ENCODE peak calls at places on chromosome X, in seven cellular contexts. T, O, H, S, V, X and R are unnamed samples.
A peak's percentile ranks its signal among the peaks of the same experiment; 100 is the strongest.

GRCh38 chrX:123590842-123591491 is 141.9 kb downstream of the THOC2 start:
- DNase-seq in X (no peak), S (no peak), T (peak; percentile 94), O (no peak), V (peak; percentile 38), H (no peak), R (peak; percentile 78)

GRCh38 chrX:15600071-15600470 is 689 bp downstream of the ACE2 start:
- DNase-seq in V (no peak), X (no peak), H (no peak), S (no peak), O (no peak), T (peak; percentile 60), R (peak; percentile 50)

GRCh38 chrX:120090208-120090607 is 12.7 kb upstream of the RHOXF2B start:
- DNase-seq in H (no peak), T (no peak), X (no peak), V (no peak), S (no peak), O (no peak), R (no peak)

GRCh38 chrX:45165726-45166125 is 35.0 kb downstream of the DIPK2B start:
- DNase-seq in V (no peak), S (no peak), H (no peak), X (no peak), T (no peak), O (no peak), R (no peak)

GRCh38 chrX:129738466-129739308 is at the start of gene XPNPEP2:
- DNase-seq in T (no peak), V (no peak), H (no peak), O (no peak), X (no peak), S (no peak), R (no peak)

GRCh38 chrX:12997898-12998687 is 23.2 kb downstream of the TMSB4X start:
- DNase-seq in X (peak; percentile 28), H (no peak), T (no peak), O (no peak), V (no peak), S (peak; percentile 5), R (no peak)

GRCh38 chrX:118603981-118604380 is 108.4 kb downstream of the DOCK11 start:
- DNase-seq in T (peak; percentile 39), S (peak; percentile 16), X (no peak), H (peak; percentile 35), O (peak; percentile 35), V (peak; percentile 63), R (peak; percentile 70)

GRCh38 chrX:74514384-74514783 is 93.1 kb downstream of the SLC16A2 start:
- DNase-seq in V (no peak), O (no peak), S (no peak), T (peak; percentile 66), H (no peak), X (no peak), R (peak; percentile 28)

GRCh38 chrX:110448459-110448858 is 89.8 kb downstream of the RTL9 start:
- DNase-seq in S (no peak), O (no peak), T (no peak), X (no peak), V (no peak), H (no peak), R (no peak)

GRCh38 chrX:9429767-9430166 is 35.1 kb upstream of the TBL1X start:
- DNase-seq in T (no peak), O (no peak), S (no peak), H (no peak), V (no peak), X (no peak), R (no peak)

GRCh38 chrX:126552313-126553022 is at the start of gene DCAF12L1:
- DNase-seq in S (peak; percentile 30), V (no peak), T (no peak), O (no peak), X (no peak), H (no peak), R (no peak)

GRCh38 chrX:54411732-54412131 is 28.5 kb upstream of the TSR2 start:
- DNase-seq in T (no peak), H (no peak), X (no peak), S (no peak), O (no peak), V (no peak), R (no peak)

GRCh38 chrX:118627084-118627758 is 100.2 kb upstream of the IL13RA1 start:
- DNase-seq in S (no peak), X (no peak), H (no peak), O (no peak), V (peak; percentile 6), T (peak; percentile 11), R (peak; percentile 30)

GRCh38 chrX:140918398-140919043 is 83.9 kb upstream of the SPANXB1 start:
- DNase-seq in X (peak; percentile 1), S (peak; percentile 30), O (peak; percentile 25), H (peak; percentile 6), V (peak; percentile 57), T (peak; percentile 75), R (peak; percentile 86)

GRCh38 chrX:151000901-151001301 is 17.8 kb downstream of the HMGB3 start:
- DNase-seq in S (no peak), H (no peak), T (no peak), V (no peak), X (no peak), O (no peak), R (no peak)

GRCh38 chrX:31545726-31546125 is 473.9 kb upstream of the FTHL17 start:
- DNase-seq in T (no peak), X (no peak), H (no peak), V (peak; percentile 47), S (no peak), O (no peak), R (peak; percentile 42)

GRCh38 chrX:115892787-115893671 is 277.5 kb upstream of the AGTR2 start:
- DNase-seq in V (peak; percentile 10), O (peak; percentile 67), T (peak; percentile 92), H (peak; percentile 90), X (peak; percentile 17), S (no peak), R (peak; percentile 93)

GRCh38 chrX:1077140-1077539 is 135.3 kb downstream of the CRLF2 start:
- DNase-seq in V (no peak), S (no peak), X (no peak), H (no peak), T (no peak), O (no peak), R (no peak)

GRCh38 chrX:44874481-44875184 is 1.6 kb downstream of the KDM6A start:
- DNase-seq in T (no peak), V (peak; percentile 42), X (peak; percentile 1), O (peak; percentile 51), S (no peak), H (peak; percentile 25), R (peak; percentile 58)

GRCh38 chrX:45068555-45068954 is 132.1 kb downstream of the DIPK2B start:
- DNase-seq in S (no peak), X (no peak), H (no peak), O (no peak), V (peak; percentile 1), T (no peak), R (peak; percentile 49)

GRCh38 chrX:13703135-13703534 is 14.2 kb downstream of the RAB9A start:
- DNase-seq in V (no peak), S (no peak), O (no peak), X (no peak), T (no peak), H (no peak), R (no peak)

GRCh38 chrX:117838581-117839331 is 277.9 kb downstream of the KLHL13 start:
- DNase-seq in T (no peak), H (no peak), S (no peak), X (no peak), O (no peak), V (no peak), R (no peak)

GRCh38 chrX:126655061-126655460 is 102.4 kb upstream of the DCAF12L1 start:
- DNase-seq in T (peak; percentile 34), O (no peak), H (no peak), V (no peak), S (no peak), X (no peak), R (no peak)

GRCh38 chrX:78029663-78030062 is 60.2 kb upstream of the PGAM4 start:
- DNase-seq in O (no peak), T (peak; percentile 2), X (no peak), V (peak; percentile 39), S (peak; percentile 2), H (peak; percentile 15), R (peak; percentile 32)

GRCh38 chrX:149992918-149993317 is 54.6 kb upstream of the EOLA2 start:
- DNase-seq in S (no peak), H (no peak), T (no peak), V (no peak), O (no peak), X (no peak), R (no peak)